ENCODE peak calls at places on chromosomes 13 and 19, in eight cellular contexts. H is cardiac fibroblast; W is tibial nerve; Y is omental fat pad; J is left ventricle myocardium superior; Z is stimulated activated CD4-positive, alpha-beta T cell treated with anti-CD3 and anti-CD28 coated beads, Interleukin-4, amount 100 ng/mL, for 24 hours; K is pancreas; F is hypothalamus. O is an unnamed sample.

GRCh38 chr19:18500376-18500775 is 21.5 kb downstream of the ELL start:
- DNase-seq in Z (no peak), K (no peak), J (no peak), H (peak; percentile 35), Y (no peak), W (no peak), F (no peak), O (no peak)

GRCh38 chr19:39174142-39174541 is 22.6 kb upstream of the NCCRP1 start:
- DNase-seq in J (no peak), W (no peak), Z (no peak), K (peak; percentile 75), F (no peak), Y (no peak), H (no peak), O (no peak)

GRCh38 chr13:113765241-113765910 is 6.3 kb downstream of the TMEM255B start:
- DNase-seq in Y (no peak), F (no peak), Z (no peak), K (no peak), W (no peak), H (no peak), J (no peak), O (no peak)

GRCh38 chr19:47156861-47157454 is 26.3 kb downstream of the SAE1 start:
- DNase-seq in K (no peak), Z (no peak), F (no peak), Y (no peak), W (no peak), H (peak; percentile 11), J (no peak), O (peak; percentile 36)

GRCh38 chr13:79549355-79550106 is 68.6 kb downstream of the NDFIP2 start:
- DNase-seq in J (no peak), H (peak; percentile 25), Y (no peak), Z (no peak), W (no peak), K (no peak), F (no peak), O (no peak)

GRCh38 chr19:53958168-53958571 is 4.6 kb upstream of the CACNG8 start:
- DNase-seq in J (no peak), W (no peak), Y (no peak), H (peak; percentile 54), F (no peak), K (no peak), Z (no peak), O (no peak)

GRCh38 chr13:94065741-94066140 is 413.7 kb downstream of the DCT start:
- DNase-seq in J (no peak), K (no peak), H (no peak), Z (no peak), F (no peak), Y (no peak), W (no peak), O (no peak)

GRCh38 chr19:10112037-10112751 is 701 bp downstream of the P2RY11 start:
- DNase-seq in H (no peak), Y (no peak), J (no peak), Z (peak; percentile 71), K (no peak), F (no peak), W (no peak), O (no peak)

GRCh38 chr19:4369888-4370260 is 26.5 kb downstream of the MPND start:
- DNase-seq in J (peak; percentile 71), Z (peak; percentile 82), H (no peak), Y (no peak), W (no peak), F (peak; percentile 48), K (peak; percentile 78), O (no peak)

GRCh38 chr13:29519921-29520320 is 75.6 kb downstream of the SLC7A1 start:
- DNase-seq in Z (no peak), Y (no peak), H (no peak), F (no peak), K (no peak), W (no peak), J (no peak), O (no peak)

GRCh38 chr13:55606045-55606665 is 1534.6 kb upstream of the PRR20A start:
- DNase-seq in J (no peak), H (no peak), W (no peak), K (peak; percentile 35), Y (no peak), F (no peak), Z (no peak), O (no peak)

GRCh38 chr19:3501780-3502179 is 1.3 kb upstream of the DOHH start:
- DNase-seq in Y (no peak), K (no peak), J (no peak), H (no peak), F (no peak), Z (no peak), W (no peak), O (no peak)

GRCh38 chr19:45717131-45717982 is 13.3 kb downstream of the FBXO46 start:
- DNase-seq in F (peak; percentile 98), H (peak; percentile 100), Y (peak; percentile 86), K (peak; percentile 99), J (peak; percentile 99), W (peak; percentile 97), Z (peak; percentile 97), O (peak; percentile 100)

GRCh38 chr13:95295026-95295425 is 6.2 kb downstream of the ABCC4 start:
- DNase-seq in J (no peak), Y (no peak), F (no peak), H (no peak), K (no peak), W (no peak), Z (no peak), O (no peak)

GRCh38 chr13:109145631-109146030 is 516.2 kb downstream of the MYO16 start:
- DNase-seq in W (no peak), K (no peak), H (peak; percentile 85), J (no peak), Y (no peak), Z (no peak), F (no peak), O (peak; percentile 74)

GRCh38 chr13:25951831-25952230 is 100.0 kb downstream of the SHISA2 start:
- DNase-seq in Y (no peak), W (no peak), F (no peak), H (no peak), K (no peak), J (no peak), Z (no peak), O (no peak)

GRCh38 chr13:26518433-26519084 is 38.9 kb upstream of the WASF3 start:
- DNase-seq in K (no peak), F (no peak), Z (no peak), Y (no peak), J (no peak), H (no peak), W (no peak), O (no peak)

GRCh38 chr13:106533940-106534843 is 1.3 kb downstream of the EFNB2 start:
- DNase-seq in Y (no peak), Z (peak; percentile 8), K (peak; percentile 79), F (no peak), W (no peak), J (peak; percentile 53), H (peak; percentile 63), O (no peak)

GRCh38 chr19:38044267-38045111 is 137.5 kb downstream of the SIPA1L3 start:
- DNase-seq in F (no peak), J (no peak), Y (no peak), H (peak; percentile 39), Z (no peak), W (no peak), K (no peak), O (no peak)

GRCh38 chr13:45879666-45880065 is 28.1 kb upstream of the SIAH3 start:
- DNase-seq in K (no peak), J (peak; percentile 81), Z (no peak), Y (no peak), F (no peak), W (no peak), H (no peak), O (peak; percentile 29)

GRCh38 chr13:30431269-30431950 is 9.1 kb downstream of the UBE2L5 start:
- DNase-seq in Z (no peak), K (no peak), J (no peak), H (no peak), Y (no peak), W (no peak), F (no peak), O (no peak)

GRCh38 chr13:52010890-52011689 is at the start of gene ATP7B:
- DNase-seq in Y (no peak), H (no peak), J (peak; percentile 30), W (no peak), K (peak; percentile 46), F (no peak), Z (peak; percentile 12), O (no peak)

GRCh38 chr13:20340759-20341161 is 108.6 kb upstream of the GJB6 start:
- DNase-seq in F (peak; percentile 20), W (peak; percentile 58), Z (no peak), H (peak; percentile 46), J (peak; percentile 37), Y (no peak), K (no peak), O (no peak)

GRCh38 chr19:43467730-43468129 is 2.3 kb upstream of the LYPD3 start:
- DNase-seq in H (peak; percentile 46), J (no peak), Y (no peak), K (no peak), W (no peak), Z (no peak), F (no peak), O (peak; percentile 86)

GRCh38 chr13:31111136-31111535 is 50.6 kb downstream of the HSPH1 start:
- DNase-seq in W (no peak), Z (no peak), K (no peak), F (no peak), H (peak; percentile 52), J (no peak), Y (no peak), O (no peak)

GRCh38 chr19:1214862-1215731 is 9.5 kb downstream of the STK11 start:
- DNase-seq in Y (no peak), F (peak; percentile 51), W (no peak), H (no peak), K (peak; percentile 90), J (peak; percentile 88), Z (no peak), O (peak; percentile 80)

GRCh38 chr13:48962281-48962680 is 13.4 kb upstream of the FNDC3A start:
- DNase-seq in W (no peak), K (no peak), J (no peak), F (no peak), Z (no peak), Y (no peak), H (no peak), O (no peak)

GRCh38 chr13:75180805-75181455 is 301.0 kb downstream of the TBC1D4 start:
- DNase-seq in J (no peak), F (no peak), Y (no peak), Z (no peak), K (no peak), H (peak; percentile 38), W (no peak), O (no peak)

GRCh38 chr19:20661150-20661819 is at the start of gene ZNF626:
- DNase-seq in H (peak; percentile 98), W (peak; percentile 99), J (peak; percentile 97), F (peak; percentile 91), Y (peak; percentile 97), K (peak; percentile 92), Z (peak; percentile 94), O (peak; percentile 81)

GRCh38 chr19:8663920-8664670 is 33.7 kb downstream of the NFILZ start:
- DNase-seq in Z (peak; percentile 31), F (no peak), K (no peak), Y (no peak), J (peak; percentile 40), W (no peak), H (no peak), O (no peak)

GRCh38 chr13:73054712-73055111 is 4.1 kb upstream of the KLF5 start:
- DNase-seq in Y (no peak), K (no peak), H (no peak), J (no peak), F (no peak), W (no peak), Z (no peak), O (no peak)

O was measured in foreskin melanocyte.